ENCODE peak calls at places on chromosomes 1 and 21, in seven cellular contexts. One of them, this sample, is unnamed.

GRCh38 chr1:12272770-12273169 is 42.9 kb downstream of the VPS13D start:
- DNase-seq in neural crest cell: no peak
- DNase-seq in heart right ventricle: no peak
- DNase-seq in fibroblast of the aortic adventitia: no peak
- DNase-seq in WTC11: no peak
- DNase-seq in HEK293T: no peak
- DNase-seq in SHP77: peak
- DNase-seq in this sample: peak

GRCh38 chr1:204869097-204869496 is 1.6 kb upstream of the NFASC start:
- DNase-seq in neural crest cell: no peak
- DNase-seq in SHP77: no peak
- DNase-seq in fibroblast of the aortic adventitia: no peak
- DNase-seq in HEK293T: no peak
- DNase-seq in WTC11: no peak
- DNase-seq in heart right ventricle: no peak
- DNase-seq in this sample: no peak

GRCh38 chr1:30286984-30287839 is 436.2 kb downstream of the MATN1 start:
- DNase-seq in heart right ventricle: no peak
- DNase-seq in HEK293T: no peak
- DNase-seq in neural crest cell: no peak
- DNase-seq in WTC11: no peak
- DNase-seq in fibroblast of the aortic adventitia: no peak
- DNase-seq in SHP77: no peak
- DNase-seq in this sample: no peak

GRCh38 chr1:237873487-237873927 is 17.2 kb downstream of the ZP4 start:
- DNase-seq in WTC11: peak
- DNase-seq in neural crest cell: no peak
- DNase-seq in heart right ventricle: no peak
- DNase-seq in HEK293T: peak
- DNase-seq in SHP77: no peak
- DNase-seq in fibroblast of the aortic adventitia: no peak
- DNase-seq in this sample: no peak

GRCh38 chr1:219269171-219269570 is 95.5 kb downstream of the LYPLAL1 start:
- DNase-seq in SHP77: no peak
- DNase-seq in heart right ventricle: no peak
- DNase-seq in WTC11: no peak
- DNase-seq in neural crest cell: no peak
- DNase-seq in fibroblast of the aortic adventitia: peak
- DNase-seq in HEK293T: no peak
- DNase-seq in this sample: no peak

GRCh38 chr21:32131960-32132359 is 146.9 kb downstream of the MIS18A start:
- DNase-seq in WTC11: no peak
- DNase-seq in neural crest cell: no peak
- DNase-seq in HEK293T: no peak
- DNase-seq in SHP77: no peak
- DNase-seq in fibroblast of the aortic adventitia: peak
- DNase-seq in heart right ventricle: no peak
- DNase-seq in this sample: no peak

GRCh38 chr1:93419344-93419743 is 28.6 kb upstream of the FNBP1L start:
- DNase-seq in fibroblast of the aortic adventitia: no peak
- DNase-seq in WTC11: no peak
- DNase-seq in heart right ventricle: no peak
- DNase-seq in HEK293T: no peak
- DNase-seq in SHP77: no peak
- DNase-seq in neural crest cell: no peak
- DNase-seq in this sample: no peak

GRCh38 chr21:37130971-37131370 is 57.9 kb downstream of the TTC3 start:
- DNase-seq in WTC11: no peak
- DNase-seq in heart right ventricle: no peak
- DNase-seq in SHP77: no peak
- DNase-seq in fibroblast of the aortic adventitia: peak
- DNase-seq in HEK293T: no peak
- DNase-seq in neural crest cell: no peak
- DNase-seq in this sample: no peak

GRCh38 chr1:156684227-156684782 is 7.1 kb upstream of the NES start:
- DNase-seq in WTC11: no peak
- DNase-seq in heart right ventricle: no peak
- DNase-seq in SHP77: no peak
- DNase-seq in fibroblast of the aortic adventitia: peak
- DNase-seq in neural crest cell: no peak
- DNase-seq in HEK293T: no peak
- DNase-seq in this sample: peak

GRCh38 chr21:38409907-38410306 is 88.4 kb downstream of the ERG start:
- DNase-seq in WTC11: no peak
- DNase-seq in SHP77: no peak
- DNase-seq in heart right ventricle: no peak
- DNase-seq in fibroblast of the aortic adventitia: no peak
- DNase-seq in HEK293T: no peak
- DNase-seq in neural crest cell: no peak
- DNase-seq in this sample: no peak

GRCh38 chr1:16175610-16176553 is 20.0 kb upstream of the EPHA2 start:
- DNase-seq in HEK293T: peak
- DNase-seq in heart right ventricle: peak
- DNase-seq in neural crest cell: no peak
- DNase-seq in SHP77: no peak
- DNase-seq in WTC11: no peak
- DNase-seq in fibroblast of the aortic adventitia: peak
- DNase-seq in this sample: no peak